ENCODE peak calls at places on chromosome 12, in four cellular contexts. One of them, this sample, is unnamed. For H3K27me3, the result is how much of the 10 kb centered on the place peaks cover.

GRCh38 chr12:113310489-113310888 is 24.4 kb downstream of the SLC8B1 start:
- DNase-seq in mesenchymal stem cell: no peak
- DNase-seq in adrenal gland: no peak
- DNase-seq in lower lobe of right lung: no peak
- DNase-seq in this sample: no peak

GRCh38 chr12:92942905-92943304 is 13.8 kb upstream of the EEA1 start:
- DNase-seq in mesenchymal stem cell: peak
- DNase-seq in adrenal gland: peak
- DNase-seq in lower lobe of right lung: no peak
- DNase-seq in this sample: no peak

GRCh38 chr12:21478756-21479455 is 22.5 kb downstream of the RECQL start:
- DNase-seq in mesenchymal stem cell: no peak
- DNase-seq in adrenal gland: no peak
- DNase-seq in lower lobe of right lung: no peak
- DNase-seq in this sample: no peak

GRCh38 chr12:75488553-75488952 is 8.0 kb downstream of the GLIPR1 start:
- DNase-seq in mesenchymal stem cell: peak
- DNase-seq in adrenal gland: no peak
- DNase-seq in lower lobe of right lung: no peak
- DNase-seq in this sample: peak

GRCh38 chr12:24861751-24862575 is 86.9 kb downstream of the BCAT1 start:
- DNase-seq in mesenchymal stem cell: peak
- DNase-seq in adrenal gland: no peak
- DNase-seq in lower lobe of right lung: no peak
- DNase-seq in this sample: no peak

GRCh38 chr12:121802843-121803698 is 738 bp upstream of the SETD1B start:
- DNase-seq in mesenchymal stem cell: peak
- DNase-seq in adrenal gland: peak
- DNase-seq in lower lobe of right lung: peak
- DNase-seq in this sample: no peak

GRCh38 chr12:49330032-49330619 is 6.9 kb downstream of the C1QL4 start:
- DNase-seq in mesenchymal stem cell: no peak
- DNase-seq in adrenal gland: peak
- DNase-seq in lower lobe of right lung: no peak
- DNase-seq in this sample: no peak

GRCh38 chr12:902581-902980 is 46.9 kb downstream of the RAD52 start:
- DNase-seq in mesenchymal stem cell: no peak
- DNase-seq in adrenal gland: no peak
- DNase-seq in lower lobe of right lung: no peak
- DNase-seq in this sample: no peak

GRCh38 chr12:71731439-71732356 is 23.0 kb upstream of the RAB21 start:
- DNase-seq in mesenchymal stem cell: peak
- DNase-seq in adrenal gland: no peak
- DNase-seq in lower lobe of right lung: no peak
- DNase-seq in this sample: peak

GRCh38 chr12:946656-947055 is 2.8 kb downstream of the RAD52 start:
- DNase-seq in mesenchymal stem cell: peak
- DNase-seq in adrenal gland: no peak
- DNase-seq in lower lobe of right lung: no peak
- DNase-seq in this sample: no peak

GRCh38 chr12:116959845-116960514 is 49.2 kb downstream of the FBXW8 start:
- DNase-seq in mesenchymal stem cell: no peak
- DNase-seq in adrenal gland: no peak
- DNase-seq in lower lobe of right lung: no peak
- DNase-seq in this sample: no peak

GRCh38 chr12:69649529-69649928 is 38.8 kb upstream of the LRRC10 start:
- DNase-seq in mesenchymal stem cell: no peak
- DNase-seq in adrenal gland: no peak
- DNase-seq in lower lobe of right lung: no peak
- DNase-seq in this sample: no peak

GRCh38 chr12:85661461-85662208 is 174.6 kb downstream of the RASSF9 start:
- DNase-seq in mesenchymal stem cell: no peak
- DNase-seq in adrenal gland: no peak
- DNase-seq in lower lobe of right lung: no peak
- DNase-seq in this sample: no peak

GRCh38 chr12:16062611-16063010 is 151.5 kb downstream of the DERA start:
- DNase-seq in mesenchymal stem cell: no peak
- DNase-seq in adrenal gland: no peak
- DNase-seq in lower lobe of right lung: no peak
- DNase-seq in this sample: no peak

GRCh38 chr12:52477651-52478050 is 4.0 kb upstream of the KRT6C start:
- DNase-seq in mesenchymal stem cell: no peak
- DNase-seq in adrenal gland: no peak
- DNase-seq in lower lobe of right lung: no peak
- DNase-seq in this sample: no peak

GRCh38 chr12:101891462-101891971 is 14.1 kb downstream of the DRAM1 start:
- DNase-seq in mesenchymal stem cell: peak
- DNase-seq in adrenal gland: peak
- DNase-seq in lower lobe of right lung: peak
- DNase-seq in this sample: no peak

GRCh38 chr12:49543914-49544815 is 5.3 kb downstream of the KCNH3 start:
- DNase-seq in mesenchymal stem cell: no peak
- DNase-seq in adrenal gland: no peak
- DNase-seq in lower lobe of right lung: peak
- DNase-seq in this sample: no peak

GRCh38 chr12:11545438-11546330 is 103.8 kb upstream of the ETV6 start:
- DNase-seq in mesenchymal stem cell: no peak
- DNase-seq in adrenal gland: no peak
- DNase-seq in lower lobe of right lung: no peak
- DNase-seq in this sample: no peak

GRCh38 chr12:31773867-31774266 is 45.0 kb upstream of the AMN1 start:
- DNase-seq in mesenchymal stem cell: no peak
- DNase-seq in adrenal gland: no peak
- DNase-seq in lower lobe of right lung: no peak
- DNase-seq in this sample: no peak

GRCh38 chr12:103884316-103884715 is 43.3 kb upstream of the NT5DC3 start:
- DNase-seq in mesenchymal stem cell: peak
- DNase-seq in adrenal gland: peak
- DNase-seq in lower lobe of right lung: no peak
- DNase-seq in this sample: no peak

GRCh38 chr12:62732861-62733427 is 202.0 kb downstream of the PPM1H start:
- DNase-seq in mesenchymal stem cell: peak
- DNase-seq in adrenal gland: no peak
- DNase-seq in lower lobe of right lung: no peak
- DNase-seq in this sample: no peak

GRCh38 chr12:13175499-13175898 is 21.0 kb upstream of the EMP1 start:
- DNase-seq in mesenchymal stem cell: no peak
- DNase-seq in adrenal gland: no peak
- DNase-seq in lower lobe of right lung: no peak
- DNase-seq in this sample: no peak

GRCh38 chr12:106736051-106736957 is 38.2 kb upstream of the RIC8B start:
- DNase-seq in mesenchymal stem cell: no peak
- DNase-seq in adrenal gland: no peak
- DNase-seq in lower lobe of right lung: no peak
- DNase-seq in this sample: no peak

GRCh38 chr12:102601621-102602020 is 121.3 kb upstream of the IGF1 start:
- DNase-seq in mesenchymal stem cell: no peak
- DNase-seq in adrenal gland: no peak
- DNase-seq in lower lobe of right lung: no peak
- DNase-seq in this sample: no peak

GRCh38 chr12:56772625-56773024 is 9.5 kb downstream of the HSD17B6 start:
- DNase-seq in mesenchymal stem cell: no peak
- DNase-seq in adrenal gland: no peak
- DNase-seq in lower lobe of right lung: no peak
- DNase-seq in this sample: no peak

GRCh38 chr12:54003625-54004024 is 3.7 kb downstream of the HOXC9 start:
- DNase-seq in mesenchymal stem cell: no peak
- DNase-seq in adrenal gland: no peak
- DNase-seq in lower lobe of right lung: no peak
- DNase-seq in this sample: no peak
- H3K27me3 ChIP-seq in mesenchymal stem cell: under half
- H3K27me3 ChIP-seq in adrenal gland: under half
- H3K27me3 ChIP-seq in lower lobe of right lung: half or more
- H3K27me3 ChIP-seq in this sample: half or more

DNA sequence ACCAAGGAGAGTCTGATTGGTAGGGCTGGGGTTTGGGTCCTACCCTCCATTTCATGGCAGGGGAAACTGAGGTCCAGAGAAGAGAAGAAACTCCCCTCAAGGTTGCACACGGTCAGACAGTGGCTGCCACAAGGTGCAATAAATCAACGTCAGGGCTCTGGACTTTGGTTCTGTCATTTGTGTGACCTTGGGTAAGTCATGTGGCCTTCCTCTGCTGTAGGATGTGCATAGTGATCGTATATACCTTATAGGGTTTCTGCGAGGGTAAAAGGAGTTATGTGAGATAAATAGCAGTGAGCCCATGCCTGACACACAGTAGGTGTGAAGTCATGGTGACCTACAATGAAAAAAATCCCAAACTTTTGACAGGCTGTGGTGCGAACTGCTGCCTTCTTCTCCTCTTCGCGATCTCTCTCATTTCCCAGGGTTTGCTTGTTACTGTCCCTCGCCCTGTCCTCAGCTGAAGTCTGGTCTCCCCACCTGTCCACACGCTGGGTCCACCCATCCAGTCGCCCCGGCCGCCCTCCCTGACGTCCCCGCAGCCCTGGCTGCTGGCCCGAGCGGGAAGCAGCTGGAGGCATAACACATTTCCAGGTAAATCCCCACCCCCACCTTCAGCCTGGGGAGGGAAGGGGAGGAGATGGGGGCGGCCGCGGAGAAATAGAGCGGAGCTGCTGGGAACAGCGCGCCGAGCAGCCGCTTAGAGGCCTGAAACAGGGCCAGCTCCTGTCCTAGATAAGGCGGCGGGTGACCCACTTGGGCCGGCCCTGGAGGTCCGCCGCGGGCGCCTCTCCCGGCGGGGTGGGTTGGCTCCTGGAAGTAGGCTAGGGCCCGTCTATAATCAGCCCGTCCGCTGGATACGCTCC is 1.8 kb upstream of the FAM222A start:
- DNase-seq in mesenchymal stem cell: no peak
- DNase-seq in adrenal gland: peak
- DNase-seq in lower lobe of right lung: no peak
- DNase-seq in this sample: no peak
- H3K4me3 ChIP-seq in mesenchymal stem cell: no peak
- H3K4me3 ChIP-seq in adrenal gland: no peak
- H3K4me3 ChIP-seq in lower lobe of right lung: no peak
- H3K4me3 ChIP-seq in this sample: no peak

DNA sequence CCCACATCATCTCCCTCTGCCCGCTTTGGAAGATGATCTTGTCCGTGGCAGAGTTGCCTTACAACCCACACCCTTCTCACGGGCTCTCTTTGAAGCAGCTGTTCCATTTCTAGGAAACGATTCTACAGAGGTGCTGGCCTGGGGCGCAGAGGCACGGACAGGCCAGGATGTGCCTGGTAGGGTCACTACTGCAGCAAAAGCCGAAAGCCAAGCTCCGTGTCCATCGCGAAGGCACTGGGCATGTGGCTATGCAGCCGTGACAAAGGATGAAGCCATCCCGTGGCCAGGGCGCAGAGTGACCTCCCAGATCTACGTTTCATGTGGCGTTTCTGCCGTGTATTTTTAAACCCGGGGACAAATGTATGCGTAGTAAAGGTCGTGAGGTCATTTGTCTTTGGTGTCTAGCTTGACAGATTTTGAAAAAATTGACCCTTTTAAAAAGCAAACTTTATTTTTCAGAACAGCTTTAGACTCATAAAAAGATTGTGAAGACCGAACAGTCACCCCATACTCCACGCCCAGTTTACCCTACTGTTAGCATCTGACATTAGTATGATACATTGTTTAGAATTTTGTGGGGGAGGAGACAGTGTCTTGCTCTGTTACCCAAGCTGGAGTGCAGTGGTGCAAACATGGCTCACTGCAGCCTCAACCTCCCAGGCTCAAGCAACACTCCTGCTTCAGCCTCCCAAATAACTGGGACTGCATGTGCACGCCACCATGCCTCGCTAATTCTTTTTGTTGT is 40.4 kb upstream of the NCOR2 start:
- DNase-seq in mesenchymal stem cell: no peak
- DNase-seq in adrenal gland: no peak
- DNase-seq in lower lobe of right lung: no peak
- DNase-seq in this sample: no peak
- H3K27me3 ChIP-seq in mesenchymal stem cell: under half
- H3K27me3 ChIP-seq in adrenal gland: under half
- H3K27me3 ChIP-seq in lower lobe of right lung: under half
- H3K27me3 ChIP-seq in this sample: under half

DNA sequence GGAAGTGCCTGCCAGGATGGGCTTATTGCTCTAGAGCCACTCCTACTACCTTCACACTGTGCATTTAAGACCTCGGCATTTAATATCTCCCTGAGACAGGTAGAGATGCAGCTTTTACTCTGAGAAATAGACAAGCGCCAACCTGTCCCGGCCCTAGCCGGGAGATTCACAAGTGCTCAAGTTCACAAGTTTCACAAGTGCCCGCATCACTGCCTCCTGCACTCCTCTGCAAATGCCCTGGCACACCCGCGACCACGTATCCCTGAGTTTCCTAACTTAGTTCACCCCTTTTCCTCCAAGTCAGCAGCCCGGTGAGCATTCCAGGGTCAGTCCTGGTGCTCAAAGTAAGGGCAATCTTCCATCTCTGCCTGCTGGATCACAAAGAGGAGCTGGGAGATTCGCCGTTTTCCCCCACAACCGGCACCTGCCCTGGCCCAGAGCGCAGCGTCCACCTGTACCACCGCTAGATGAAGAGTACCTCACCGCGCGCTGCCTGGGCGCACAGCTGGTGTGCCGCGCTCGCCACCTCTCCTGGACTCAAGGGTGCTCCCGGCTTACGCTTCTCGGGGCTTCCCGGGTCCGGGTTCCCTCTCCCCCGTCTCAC is 5.0 kb upstream of the SLC38A4 start:
- DNase-seq in mesenchymal stem cell: peak
- DNase-seq in adrenal gland: no peak
- DNase-seq in lower lobe of right lung: no peak
- DNase-seq in this sample: no peak
- H3K4me3 ChIP-seq in mesenchymal stem cell: peak
- H3K4me3 ChIP-seq in adrenal gland: no peak
- H3K4me3 ChIP-seq in lower lobe of right lung: peak
- H3K4me3 ChIP-seq in this sample: peak

DNA sequence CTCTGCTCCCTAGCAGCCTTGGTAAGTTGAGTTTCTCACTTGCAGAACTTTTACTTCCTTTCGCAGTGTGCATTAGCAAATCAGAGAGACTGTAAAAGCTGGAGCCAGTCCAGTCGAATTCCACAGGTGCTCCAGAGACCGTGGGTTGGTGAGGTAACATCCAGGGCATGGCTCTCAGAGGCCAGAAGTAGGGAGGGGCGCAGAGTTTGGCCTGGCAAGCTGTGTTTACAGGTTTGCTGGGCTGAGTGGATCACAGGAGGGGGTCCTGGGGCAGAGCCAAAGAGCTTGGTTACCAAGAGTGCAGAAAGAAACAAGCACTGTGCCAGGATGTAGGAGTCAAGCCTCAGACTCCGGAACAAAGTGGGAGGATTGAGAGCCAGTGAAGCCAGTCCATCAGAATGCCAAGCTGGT is 10.2 kb upstream of the BHLHE41 start:
- DNase-seq in mesenchymal stem cell: no peak
- DNase-seq in adrenal gland: no peak
- DNase-seq in lower lobe of right lung: peak
- DNase-seq in this sample: no peak
- H3K27me3 ChIP-seq in mesenchymal stem cell: under half
- H3K27me3 ChIP-seq in adrenal gland: under half
- H3K27me3 ChIP-seq in lower lobe of right lung: under half
- H3K27me3 ChIP-seq in this sample: under half

This sample was measured in iPS DF 6.9.